ENCODE peak calls at places on chromosomes 3 and 15, in six cellular contexts. B is HCT116, O is body of pancreas, I is IMR-90, T is right lobe of liver, U is heart left ventricle. R is an unnamed sample. For H3K4me1, the result is how much of the 10 kb centered on the place peaks cover.

GRCh38 chr15:65028338-65028737 is 1.1 kb downstream of the MTFMT start:
- ATAC-seq in B (no peak), O (no peak), I (no peak), T (no peak), U (no peak), R (no peak)

GRCh38 chr3:61357902-61358301 is 106.7 kb upstream of the FHIT start:
- ATAC-seq in B (no peak), O (no peak), I (no peak), T (no peak), U (no peak), R (no peak)

GRCh38 chr3:184305577-184305976 is 6.5 kb downstream of the PSMD2 start:
- ATAC-seq in B (peak), O (peak), I (peak), T (peak), U (no peak), R (no peak)

GRCh38 chr3:156171517-156172267 is 51.3 kb downstream of the KCNAB1 start:
- ATAC-seq in B (no peak), O (no peak), I (no peak), T (no peak), U (no peak), R (no peak)

GRCh38 chr15:84981711-84982300 is at the start of gene PDE8A:
- ATAC-seq in B (peak), O (peak), I (peak), T (no peak), U (no peak), R (peak)

GRCh38 chr3:153835540-153835939 is 285.6 kb upstream of the ARHGEF26 start:
- ATAC-seq in B (peak), O (no peak), I (no peak), T (no peak), U (no peak), R (no peak)

GRCh38 chr15:98085003-98085639 is 124.6 kb downstream of the ARRDC4 start:
- ATAC-seq in B (no peak), O (no peak), I (peak), T (peak), U (no peak), R (no peak)

GRCh38 chr3:16987141-16987540 is 102.4 kb downstream of the PLCL2 start:
- ATAC-seq in B (no peak), O (peak), I (no peak), T (peak), U (no peak), R (no peak)

GRCh38 chr15:74863239-74864056 is 9.7 kb downstream of the SCAMP2 start:
- ATAC-seq in B (peak), O (no peak), I (peak), T (no peak), U (no peak), R (no peak)

GRCh38 chr3:15345051-15345607 is 12.7 kb upstream of the SH3BP5 start:
- ATAC-seq in B (no peak), O (peak), I (no peak), T (peak), U (no peak), R (no peak)

GRCh38 chr15:55253580-55253979 is 36.0 kb downstream of the RAB27A start:
- ATAC-seq in B (no peak), O (no peak), I (peak), T (no peak), U (no peak), R (no peak)

GRCh38 chr3:136626448-136626847 is 125.7 kb downstream of the STAG1 start:
- ATAC-seq in B (no peak), O (no peak), I (no peak), T (no peak), U (no peak), R (no peak)

GRCh38 chr3:187188931-187189330 is 8.4 kb upstream of the RTP1 start:
- ATAC-seq in B (no peak), O (no peak), I (peak), T (no peak), U (no peak), R (no peak)

GRCh38 chr15:60835974-60836373 is 357.0 kb upstream of the ICE2 start:
- ATAC-seq in B (no peak), O (no peak), I (peak), T (no peak), U (no peak), R (no peak)

GRCh38 chr3:126917232-126917804 is 65.6 kb upstream of the PLXNA1 start:
- ATAC-seq in B (no peak), O (no peak), I (no peak), T (no peak), U (no peak), R (no peak)

GRCh38 chr15:38002883-38003477 is 68.5 kb downstream of the TMCO5A start:
- ATAC-seq in B (peak), O (no peak), I (peak), T (peak), U (peak), R (no peak)

GRCh38 chr3:134242649-134243637 is 7.7 kb downstream of the RYK start:
- ATAC-seq in B (peak), O (no peak), I (peak), T (peak), U (peak), R (peak)

GRCh38 chr3:150965436-150965835 is 7.1 kb downstream of the CLRN1 start:
- ATAC-seq in B (no peak), O (no peak), I (no peak), T (no peak), U (no peak), R (no peak)

GRCh38 chr3:153291052-153291689 is 129.1 kb downstream of the RAP2B start:
- ATAC-seq in B (peak), O (no peak), I (no peak), T (peak), U (no peak), R (no peak)

GRCh38 chr3:197591816-197592215 is 36.0 kb upstream of the BDH1 start:
- ATAC-seq in B (no peak), O (no peak), I (no peak), T (no peak), U (no peak), R (no peak)

GRCh38 chr15:60212536-60212935 is 185.2 kb downstream of the ANXA2 start:
- ATAC-seq in B (peak), O (no peak), I (no peak), T (no peak), U (no peak), R (no peak)

GRCh38 chr15:64950888-64951287 is 38.8 kb downstream of the SPG21 start:
- ATAC-seq in B (no peak), O (no peak), I (no peak), T (no peak), U (no peak), R (no peak)

GRCh38 chr3:152307829-152308474 is 39.2 kb downstream of the MBNL1 start:
- ATAC-seq in B (peak), O (peak), I (peak), T (peak), U (peak), R (peak)

GRCh38 chr3:17386432-17386831 is 356.0 kb downstream of the TBC1D5 start:
- ATAC-seq in B (no peak), O (no peak), I (no peak), T (no peak), U (no peak), R (no peak)

GRCh38 chr3:197495059-197495455 is 60.7 kb downstream of the BDH1 start:
- ATAC-seq in B (no peak), O (no peak), I (no peak), T (no peak), U (peak), R (no peak)

GRCh38 chr3:148815736-148816135 is 11.9 kb upstream of the CPB1 start:
- ATAC-seq in B (no peak), O (no peak), I (no peak), T (no peak), U (no peak), R (no peak)

GRCh38 chr15:44623178-44623577 is 40.3 kb downstream of the SPG11 start:
- ATAC-seq in B (no peak), O (no peak), I (peak), T (no peak), U (no peak), R (no peak)

GRCh38 chr3:12454808-12455121 is 29.5 kb upstream of the TSEN2 start:
- ATAC-seq in B (peak), O (no peak), I (peak), T (no peak), U (no peak), R (no peak)

GRCh38 chr3:4313606-4314308 is 10.6 kb downstream of the SETMAR start:
- ATAC-seq in B (no peak), O (no peak), I (peak), T (no peak), U (no peak), R (no peak)

GRCh38 chr3:141268281-141268680 is 36.7 kb downstream of the PXYLP1 start:
- ATAC-seq in B (no peak), O (no peak), I (peak), T (no peak), U (no peak), R (no peak)

GRCh38 chr15:101426761-101427333 is 62.7 kb downstream of the PCSK6 start:
- ATAC-seq in B (no peak), O (no peak), I (no peak), T (peak), U (no peak), R (no peak)

GRCh38 chr3:24220859-24221657 is 273.6 kb downstream of the THRB start:
- ATAC-seq in B (no peak), O (peak), I (peak), T (no peak), U (peak), R (peak)

GRCh38 chr15:101250931-101251829 is 668 bp downstream of the CHSY1 start:
- ATAC-seq in B (peak), O (peak), I (peak), T (peak), U (peak), R (peak)

DNA sequence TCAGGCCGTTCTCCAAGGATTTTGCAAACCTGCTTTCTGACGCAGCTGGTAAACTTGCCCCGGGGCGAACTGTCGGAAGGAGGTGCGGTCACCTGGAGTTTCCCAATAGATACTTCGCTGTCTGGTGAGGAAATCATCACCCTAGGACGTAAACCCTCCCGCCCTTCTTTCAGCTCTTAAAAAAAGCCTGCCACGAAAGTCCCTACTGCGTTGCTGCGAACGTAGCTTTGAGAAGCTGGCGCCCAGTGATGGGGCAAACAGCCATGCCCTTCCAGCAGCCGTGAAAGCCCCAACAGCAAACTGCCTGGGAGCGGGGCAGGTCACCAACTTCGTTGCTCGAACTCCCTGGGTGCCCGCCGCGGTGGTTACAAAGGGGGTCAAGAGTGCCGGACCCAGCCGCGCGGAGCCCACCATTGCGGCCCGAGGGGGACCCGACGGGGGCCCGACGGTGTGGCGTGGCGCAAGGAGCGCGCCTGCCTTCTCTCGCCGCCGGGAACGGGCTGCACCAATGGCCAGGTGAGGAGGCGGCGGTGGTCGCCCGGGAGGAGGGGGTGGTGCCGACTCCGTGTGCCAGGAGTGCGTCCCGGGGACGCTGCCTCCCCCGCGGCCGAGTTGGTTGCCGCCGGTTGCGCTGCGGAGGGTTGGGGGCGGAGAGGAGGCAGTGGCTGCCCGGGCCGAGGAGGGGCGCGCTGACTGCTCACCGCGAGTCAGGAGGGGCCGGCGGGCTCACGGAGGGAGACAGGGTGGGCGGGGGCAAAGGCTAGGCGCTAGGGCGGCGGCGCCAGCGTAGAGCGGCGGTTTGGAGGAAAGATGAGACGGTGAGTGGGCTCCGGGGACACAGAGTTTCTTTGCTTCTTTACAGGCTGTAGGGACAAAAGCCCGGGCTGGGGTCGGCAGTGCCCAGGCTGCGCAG is at the start of gene PHLDB2:
- ATAC-seq in B (peak), O (peak), I (peak), T (peak), U (peak), R (peak)
- TF ChIP-seq POLR2A in B (peak), O (peak), I (peak), T (peak), U (peak), R (peak)

DNA sequence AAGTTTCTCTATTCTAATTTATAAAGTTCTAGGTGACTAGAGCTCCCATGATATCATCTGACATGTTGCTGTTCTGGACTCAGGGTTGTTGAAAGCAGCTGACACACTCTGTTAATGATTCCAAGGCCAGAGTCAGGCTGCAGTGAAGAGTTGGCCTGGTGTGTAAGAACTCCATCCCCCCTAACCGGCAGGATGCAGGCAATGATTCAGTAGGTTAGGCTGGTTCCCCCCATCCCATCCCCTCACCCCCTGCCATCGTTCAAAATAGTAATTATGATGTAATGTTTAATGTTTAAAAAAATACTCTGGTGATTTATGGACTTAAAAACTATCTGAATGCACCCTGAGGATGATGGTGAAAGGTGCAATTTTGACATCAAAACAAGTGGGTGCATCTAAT is 4.6 kb upstream of the TRIM71 start:
- ATAC-seq in B (no peak), O (no peak), I (no peak), T (no peak), U (no peak), R (no peak)
- H3K4me1 ChIP-seq in B (under half), O (under half), I (under half), T (under half), U (under half), R (under half)

GRCh38 chr15:40706121-40706520 is 11.1 kb downstream of the RAD51 start:
- ATAC-seq in B (no peak), O (no peak), I (no peak), T (no peak), U (no peak), R (no peak)
- TF ChIP-seq POLR2A in B (no peak), O (no peak), I (no peak), T (no peak), U (no peak), R (no peak)

DNA sequence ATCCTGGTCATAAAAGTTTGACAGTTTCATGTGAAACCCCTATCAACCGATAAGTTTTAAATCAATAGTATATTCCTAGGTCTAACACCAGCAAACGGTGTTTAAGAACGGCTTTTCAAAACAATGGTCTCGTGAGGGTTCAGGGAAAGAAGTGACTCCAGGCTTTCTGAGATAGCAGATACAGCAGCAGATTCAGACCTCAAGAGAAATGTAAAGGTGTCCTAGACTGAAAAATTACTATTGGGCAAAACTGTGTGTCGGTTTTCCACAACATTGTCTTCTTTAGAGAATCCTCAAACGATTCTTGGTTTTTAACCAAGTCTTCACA is 1.3 kb downstream of the SETD2 start:
- ATAC-seq in B (no peak), O (no peak), I (no peak), T (no peak), U (no peak), R (no peak)
- H3K4me1 ChIP-seq in B (under half), O (half or more), I (under half), T (under half), U (under half), R (under half)